ENCODE peak calls at places on chromosomes 4 and X, in four cellular contexts. O is nephron progenitor cell, P is HEK293T, D is brain microvascular endothelial cell. V is an unnamed sample.

GRCh38 chr4:8182858-8183725 is 16.0 kb upstream of the SH3TC1 start:
- DNase-seq in P (peak), O (no peak), D (peak), V (peak)

GRCh38 chrX:10749113-10749512 is 128.7 kb upstream of the MID1 start:
- DNase-seq in O (no peak), D (peak), P (no peak), V (peak)

GRCh38 chr4:66294626-66295025 is 624.3 kb upstream of the EPHA5 start:
- DNase-seq in P (no peak), O (no peak), D (peak), V (peak)

GRCh38 chr4:13542577-13543042 is 1.7 kb downstream of the NKX3-2 start:
- DNase-seq in O (no peak), D (no peak), P (no peak), V (no peak)

GRCh38 chr4:161554372-161554990 is 609.3 kb downstream of the FSTL5 start:
- DNase-seq in P (no peak), O (no peak), D (peak), V (peak)

GRCh38 chr4:186557486-186557885 is 2.1 kb upstream of the MTNR1A start:
- DNase-seq in O (peak), D (peak), P (no peak), V (no peak)

GRCh38 chr4:19213388-19213787 is 1038.3 kb upstream of the SLIT2 start:
- DNase-seq in P (no peak), D (peak), O (no peak), V (no peak)

GRCh38 chr4:85842540-85842939 is 367.6 kb downstream of the ARHGAP24 start:
- DNase-seq in D (no peak), P (no peak), O (no peak), V (no peak)

GRCh38 chr4:13160906-13161305 is 323.2 kb downstream of the RAB28 start:
- DNase-seq in P (no peak), O (no peak), D (peak), V (peak)

GRCh38 chr4:45331796-45332195 is 605.4 kb upstream of the GNPDA2 start:
- DNase-seq in D (no peak), P (no peak), O (no peak), V (no peak)

GRCh38 chr4:128649575-128650205 is 159.8 kb upstream of the JADE1 start:
- DNase-seq in P (no peak), D (peak), O (no peak), V (peak)

GRCh38 chr4:177190995-177191568 is 118.6 kb upstream of the NEIL3 start:
- DNase-seq in D (peak), P (no peak), O (no peak), V (peak)

GRCh38 chr4:185261971-185262370 is 52.6 kb downstream of the SNX25 start:
- DNase-seq in D (no peak), O (no peak), P (no peak), V (no peak)

GRCh38 chrX:150421816-150422215 is 58.7 kb downstream of the MAMLD1 start:
- DNase-seq in D (no peak), O (no peak), P (no peak), V (no peak)

GRCh38 chrX:47129879-47130358 is 14.6 kb downstream of the NDUFB11 start:
- DNase-seq in O (no peak), D (no peak), P (no peak), V (no peak)

GRCh38 chrX:116272328-116272727 is 101.8 kb downstream of the AGTR2 start:
- DNase-seq in P (no peak), O (no peak), D (peak), V (peak)

GRCh38 chr4:38842998-38843397 is 13.6 kb downstream of the TLR6 start:
- DNase-seq in O (no peak), P (no peak), D (no peak), V (no peak)

GRCh38 chr4:85964298-85964697 is 395.6 kb downstream of the MAPK10 start:
- DNase-seq in D (no peak), P (no peak), O (no peak), V (peak)

GRCh38 chrX:105646592-105647372 is 175.6 kb upstream of the NRK start:
- DNase-seq in P (no peak), D (no peak), O (no peak), V (no peak)

GRCh38 chr4:113610542-113610941 is 151.0 kb downstream of the CAMK2D start:
- DNase-seq in O (no peak), D (no peak), P (no peak), V (no peak)

GRCh38 chr4:82372502-82372873 is 1.3 kb downstream of the HNRNPD start:
- DNase-seq in D (peak), P (peak), O (peak), V (peak)

GRCh38 chr4:170853422-170854021 is 763.8 kb upstream of the AADAT start:
- DNase-seq in O (peak), D (peak), P (peak), V (peak)

GRCh38 chr4:177728361-177729152 is 286.3 kb upstream of the AGA start:
- DNase-seq in P (no peak), O (no peak), D (no peak), V (peak)

GRCh38 chr4:145731026-145731425 is 51.1 kb downstream of the C4orf51 start:
- DNase-seq in O (no peak), D (no peak), P (no peak), V (no peak)

GRCh38 chrX:68647156-68647957 is at the start of gene STARD8:
- DNase-seq in D (peak), P (peak), O (peak), V (peak)